ENCODE peak calls at places on chromosomes 7 and 10, in five cellular contexts. M, F, P, X and D are unnamed samples.

GRCh38 chr10:76255241-76255640 is 823.8 kb downstream of the LRMDA start:
- DNase-seq in M (no peak), F (no peak), P (no peak), X (no peak), D (no peak)

GRCh38 chr10:12807096-12807755 is 194.3 kb downstream of the CCDC3 start:
- DNase-seq in M (no peak), F (no peak), P (no peak), X (no peak), D (no peak)

GRCh38 chr7:151736403-151736909 is 140.5 kb downstream of the PRKAG2 start:
- DNase-seq in M (no peak), F (peak; percentile 99), P (peak; percentile 88), X (no peak), D (no peak)

GRCh38 chr10:33332183-33333031 is 2.1 kb downstream of the NRP1 start:
- DNase-seq in M (no peak), F (peak; percentile 52), P (no peak), X (no peak), D (no peak)

GRCh38 chr10:21199501-21199900 is 302.4 kb upstream of the NEBL start:
- DNase-seq in M (no peak), F (no peak), P (no peak), X (no peak), D (no peak)

GRCh38 chr10:72248477-72249151 is 25.1 kb upstream of the DDIT4 start:
- DNase-seq in M (peak; percentile 87), F (no peak), P (peak; percentile 91), X (peak; percentile 65), D (no peak)

GRCh38 chr10:49611166-49611814 is 1.2 kb downstream of the SLC18A3 start:
- DNase-seq in M (no peak), F (no peak), P (no peak), X (no peak), D (no peak)

GRCh38 chr7:5692845-5693278 is 88.6 kb downstream of the RNF216 start:
- DNase-seq in M (no peak), F (peak; percentile 31), P (no peak), X (no peak), D (peak; percentile 67)

GRCh38 chr10:114874827-114875541 is 53.4 kb downstream of the FHIP2A start:
- DNase-seq in M (no peak), F (no peak), P (no peak), X (no peak), D (no peak)

GRCh38 chr10:50917486-50917885 is 32.1 kb upstream of the A1CF start:
- DNase-seq in M (no peak), F (no peak), P (no peak), X (no peak), D (no peak)

GRCh38 chr7:356691-357462 is 66.9 kb downstream of the FOXL3 start:
- DNase-seq in M (no peak), F (no peak), P (no peak), X (no peak), D (no peak)

GRCh38 chr7:19113855-19114590 is 3.4 kb downstream of the TWIST1 start:
- DNase-seq in M (no peak), F (no peak), P (no peak), X (no peak), D (no peak)

GRCh38 chr10:5360318-5360915 is 4.3 kb upstream of the UCN3 start:
- DNase-seq in M (no peak), F (no peak), P (no peak), X (no peak), D (no peak)

GRCh38 chr7:23349484-23350157 is 50.5 kb downstream of the MALSU1 start:
- DNase-seq in M (no peak), F (peak; percentile 51), P (no peak), X (no peak), D (no peak)